ENCODE peak calls at places on chromosomes 1 and 21, in eight cellular contexts. One of them, this sample, is unnamed.
A peak's percentile ranks its signal among the peaks of the same experiment; 100 is the strongest.

GRCh38 chr21:46111857-46112730 is 14.2 kb downstream of the COL6A2 start:
- DNase-seq in kidney epithelial cell: no peak
- DNase-seq in spleen: peak; percentile 61
- DNase-seq in AG09319: no peak
- DNase-seq in A549: no peak
- DNase-seq in RWPE1: no peak
- DNase-seq in HCT116: no peak
- DNase-seq in GM10248: no peak
- DNase-seq in this sample: no peak

GRCh38 chr1:182740120-182740519 is 49.5 kb upstream of the NPL start:
- DNase-seq in AG09319: no peak
- DNase-seq in kidney epithelial cell: no peak
- DNase-seq in spleen: no peak
- DNase-seq in A549: no peak
- DNase-seq in RWPE1: no peak
- DNase-seq in HCT116: no peak
- DNase-seq in GM10248: no peak
- DNase-seq in this sample: no peak

GRCh38 chr21:33339135-33339534 is 14.4 kb downstream of the IFNAR1 start:
- DNase-seq in A549: no peak
- DNase-seq in spleen: no peak
- DNase-seq in RWPE1: no peak
- DNase-seq in HCT116: no peak
- DNase-seq in kidney epithelial cell: no peak
- DNase-seq in GM10248: no peak
- DNase-seq in AG09319: no peak
- DNase-seq in this sample: no peak

GRCh38 chr1:110783292-110783918 is 89.5 kb upstream of the CD53 start:
- DNase-seq in AG09319: peak; percentile 14
- DNase-seq in HCT116: peak; percentile 48
- DNase-seq in GM10248: peak; percentile 72
- DNase-seq in RWPE1: peak; percentile 64
- DNase-seq in kidney epithelial cell: peak; percentile 1
- DNase-seq in A549: peak; percentile 50
- DNase-seq in spleen: no peak
- DNase-seq in this sample: peak; percentile 2

GRCh38 chr1:28776341-28776740 is 35.6 kb upstream of the OPRD1 start:
- DNase-seq in A549: no peak
- DNase-seq in spleen: peak; percentile 29
- DNase-seq in kidney epithelial cell: no peak
- DNase-seq in RWPE1: no peak
- DNase-seq in AG09319: no peak
- DNase-seq in GM10248: no peak
- DNase-seq in HCT116: no peak
- DNase-seq in this sample: no peak

GRCh38 chr1:32241011-32241763 is 5.8 kb upstream of the FAM167B start:
- DNase-seq in GM10248: peak; percentile 71
- DNase-seq in HCT116: no peak
- DNase-seq in kidney epithelial cell: no peak
- DNase-seq in A549: peak; percentile 54
- DNase-seq in RWPE1: no peak
- DNase-seq in spleen: peak; percentile 85
- DNase-seq in AG09319: no peak
- DNase-seq in this sample: no peak

GRCh38 chr1:178341218-178341956 is 155.4 kb downstream of the CLEC20A start:
- DNase-seq in HCT116: peak; percentile 68
- DNase-seq in A549: peak; percentile 48
- DNase-seq in AG09319: peak; percentile 72
- DNase-seq in RWPE1: peak; percentile 86
- DNase-seq in spleen: no peak
- DNase-seq in GM10248: no peak
- DNase-seq in kidney epithelial cell: peak; percentile 67
- DNase-seq in this sample: peak; percentile 74

GRCh38 chr1:15692121-15692682 is 8.1 kb downstream of the PLEKHM2 start:
- DNase-seq in HCT116: no peak
- DNase-seq in GM10248: no peak
- DNase-seq in spleen: no peak
- DNase-seq in A549: no peak
- DNase-seq in kidney epithelial cell: no peak
- DNase-seq in AG09319: no peak
- DNase-seq in RWPE1: no peak
- DNase-seq in this sample: no peak

GRCh38 chr1:2921970-2922686 is 99.1 kb upstream of the ACTRT2 start:
- DNase-seq in RWPE1: no peak
- DNase-seq in GM10248: no peak
- DNase-seq in spleen: no peak
- DNase-seq in A549: peak; percentile 7
- DNase-seq in HCT116: peak; percentile 4
- DNase-seq in kidney epithelial cell: no peak
- DNase-seq in AG09319: no peak
- DNase-seq in this sample: no peak

GRCh38 chr1:36080236-36080635 is 3.7 kb upstream of the TEKT2 start:
- DNase-seq in RWPE1: no peak
- DNase-seq in A549: no peak
- DNase-seq in GM10248: no peak
- DNase-seq in AG09319: no peak
- DNase-seq in spleen: no peak
- DNase-seq in HCT116: no peak
- DNase-seq in kidney epithelial cell: no peak
- DNase-seq in this sample: no peak

GRCh38 chr1:115495603-115496002 is 146.2 kb upstream of the VANGL1 start:
- DNase-seq in RWPE1: peak; percentile 69
- DNase-seq in kidney epithelial cell: no peak
- DNase-seq in A549: no peak
- DNase-seq in spleen: no peak
- DNase-seq in GM10248: no peak
- DNase-seq in AG09319: peak; percentile 36
- DNase-seq in HCT116: no peak
- DNase-seq in this sample: peak; percentile 10

GRCh38 chr1:92408825-92409224 is 77.9 kb downstream of the GFI1 start:
- DNase-seq in AG09319: no peak
- DNase-seq in GM10248: no peak
- DNase-seq in kidney epithelial cell: no peak
- DNase-seq in A549: no peak
- DNase-seq in RWPE1: no peak
- DNase-seq in HCT116: no peak
- DNase-seq in spleen: no peak
- DNase-seq in this sample: peak; percentile 54

GRCh38 chr1:35298464-35298863 is 30.0 kb downstream of the ZMYM4 start:
- DNase-seq in GM10248: peak; percentile 50
- DNase-seq in A549: peak; percentile 28
- DNase-seq in AG09319: no peak
- DNase-seq in RWPE1: peak; percentile 19
- DNase-seq in spleen: no peak
- DNase-seq in kidney epithelial cell: no peak
- DNase-seq in HCT116: no peak
- DNase-seq in this sample: no peak

GRCh38 chr1:81571946-81572345 is 228.8 kb upstream of the ADGRL2 start:
- DNase-seq in A549: no peak
- DNase-seq in HCT116: no peak
- DNase-seq in spleen: no peak
- DNase-seq in AG09319: no peak
- DNase-seq in RWPE1: no peak
- DNase-seq in GM10248: no peak
- DNase-seq in kidney epithelial cell: no peak
- DNase-seq in this sample: no peak

GRCh38 chr1:204376919-204377799 is 17.4 kb upstream of the PLEKHA6 start:
- DNase-seq in AG09319: no peak
- DNase-seq in HCT116: peak; percentile 33
- DNase-seq in GM10248: no peak
- DNase-seq in spleen: no peak
- DNase-seq in A549: peak; percentile 92
- DNase-seq in RWPE1: no peak
- DNase-seq in kidney epithelial cell: no peak
- DNase-seq in this sample: no peak

GRCh38 chr1:156706647-156707008 is 1.2 kb upstream of the CRABP2 start:
- DNase-seq in AG09319: peak; percentile 83
- DNase-seq in kidney epithelial cell: no peak
- DNase-seq in GM10248: no peak
- DNase-seq in A549: no peak
- DNase-seq in HCT116: no peak
- DNase-seq in spleen: peak; percentile 76
- DNase-seq in RWPE1: no peak
- DNase-seq in this sample: no peak

GRCh38 chr1:63798284-63798683 is 24.5 kb downstream of the ROR1 start:
- DNase-seq in kidney epithelial cell: no peak
- DNase-seq in A549: no peak
- DNase-seq in GM10248: no peak
- DNase-seq in spleen: no peak
- DNase-seq in AG09319: no peak
- DNase-seq in RWPE1: no peak
- DNase-seq in HCT116: no peak
- DNase-seq in this sample: no peak

GRCh38 chr1:118555638-118556037 is 370.6 kb upstream of the SPAG17 start:
- DNase-seq in GM10248: no peak
- DNase-seq in HCT116: no peak
- DNase-seq in kidney epithelial cell: no peak
- DNase-seq in AG09319: no peak
- DNase-seq in A549: no peak
- DNase-seq in RWPE1: no peak
- DNase-seq in spleen: no peak
- DNase-seq in this sample: no peak

GRCh38 chr1:247156787-247157232 is 15.0 kb downstream of the ZNF124 start:
- DNase-seq in RWPE1: no peak
- DNase-seq in A549: peak; percentile 38
- DNase-seq in spleen: no peak
- DNase-seq in AG09319: no peak
- DNase-seq in HCT116: no peak
- DNase-seq in GM10248: no peak
- DNase-seq in kidney epithelial cell: no peak
- DNase-seq in this sample: no peak

GRCh38 chr1:166870584-166870983 is 5.5 kb downstream of the TADA1 start:
- DNase-seq in GM10248: no peak
- DNase-seq in RWPE1: no peak
- DNase-seq in AG09319: no peak
- DNase-seq in HCT116: no peak
- DNase-seq in A549: no peak
- DNase-seq in spleen: no peak
- DNase-seq in kidney epithelial cell: no peak
- DNase-seq in this sample: no peak

GRCh38 chr1:166874464-166874863 is 1.6 kb downstream of the TADA1 start:
- DNase-seq in spleen: no peak
- DNase-seq in RWPE1: no peak
- DNase-seq in kidney epithelial cell: no peak
- DNase-seq in AG09319: no peak
- DNase-seq in GM10248: no peak
- DNase-seq in HCT116: no peak
- DNase-seq in A549: no peak
- DNase-seq in this sample: no peak

GRCh38 chr1:166875302-166875733 is 746 bp downstream of the TADA1 start:
- DNase-seq in spleen: no peak
- DNase-seq in kidney epithelial cell: no peak
- DNase-seq in GM10248: no peak
- DNase-seq in A549: no peak
- DNase-seq in HCT116: no peak
- DNase-seq in AG09319: no peak
- DNase-seq in RWPE1: no peak
- DNase-seq in this sample: no peak

GRCh38 chr1:166876540-166876838 is 425 bp upstream of the TADA1 start:
- DNase-seq in kidney epithelial cell: no peak
- DNase-seq in AG09319: no peak
- DNase-seq in GM10248: no peak
- DNase-seq in HCT116: no peak
- DNase-seq in spleen: no peak
- DNase-seq in RWPE1: no peak
- DNase-seq in A549: no peak
- DNase-seq in this sample: no peak

GRCh38 chr1:166875734-166876539 is at the start of gene TADA1:
- DNase-seq in RWPE1: peak; percentile 94
- DNase-seq in A549: peak; percentile 99
- DNase-seq in spleen: peak; percentile 99
- DNase-seq in GM10248: peak; percentile 96
- DNase-seq in AG09319: peak; percentile 93
- DNase-seq in kidney epithelial cell: peak; percentile 95
- DNase-seq in HCT116: peak; percentile 96
- DNase-seq in this sample: peak; percentile 92
- TF ChIP-seq CTCF in RWPE1: no peak
- TF ChIP-seq CTCF in A549: no peak
- TF ChIP-seq CTCF in spleen: peak; percentile 62
- TF ChIP-seq CTCF in GM10248: peak; percentile 13
- TF ChIP-seq CTCF in AG09319: peak; percentile 3
- TF ChIP-seq CTCF in kidney epithelial cell: no peak
- TF ChIP-seq CTCF in HCT116: no peak
- TF ChIP-seq CTCF in this sample: no peak

GRCh38 chr1:51063121-51063520 is 38.9 kb upstream of the C1orf185 start:
- DNase-seq in kidney epithelial cell: peak; percentile 94
- DNase-seq in AG09319: peak; percentile 44
- DNase-seq in GM10248: no peak
- DNase-seq in RWPE1: peak; percentile 55
- DNase-seq in A549: peak; percentile 67
- DNase-seq in HCT116: peak; percentile 44
- DNase-seq in spleen: no peak
- DNase-seq in this sample: peak; percentile 87

GRCh38 chr1:51061231-51061943 is 40.6 kb upstream of the C1orf185 start:
- DNase-seq in HCT116: no peak
- DNase-seq in AG09319: no peak
- DNase-seq in RWPE1: no peak
- DNase-seq in A549: no peak
- DNase-seq in GM10248: no peak
- DNase-seq in kidney epithelial cell: no peak
- DNase-seq in spleen: no peak
- DNase-seq in this sample: no peak

DNA sequence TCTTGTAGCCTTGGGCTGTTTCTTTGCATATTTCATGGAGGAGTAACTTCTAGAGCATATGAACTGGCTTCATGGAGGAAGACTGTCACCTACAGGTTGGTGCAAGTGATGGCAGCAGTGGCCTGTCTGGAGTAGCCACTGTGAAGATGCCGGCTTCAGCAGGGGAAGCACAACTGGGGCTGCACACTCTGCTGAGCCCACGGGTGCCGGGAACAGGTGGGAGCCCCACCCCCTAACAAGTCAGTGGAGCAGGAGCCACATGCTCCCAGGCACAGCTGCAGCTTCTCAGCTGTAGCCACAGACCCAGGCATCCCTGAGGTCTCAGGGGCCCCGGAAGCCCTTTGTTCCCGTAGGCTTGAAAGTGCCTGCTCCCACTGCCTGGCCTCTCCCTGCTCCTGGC is 43.2 kb upstream of the C1orf185 start:
- DNase-seq in GM10248: peak; percentile 24
- DNase-seq in kidney epithelial cell: no peak
- DNase-seq in spleen: no peak
- DNase-seq in HCT116: no peak
- DNase-seq in AG09319: peak; percentile 7
- DNase-seq in RWPE1: no peak
- DNase-seq in A549: peak; percentile 27
- DNase-seq in this sample: no peak
- TF ChIP-seq CTCF in GM10248: peak; percentile 41
- TF ChIP-seq CTCF in kidney epithelial cell: peak; percentile 15
- TF ChIP-seq CTCF in spleen: no peak
- TF ChIP-seq CTCF in HCT116: peak; percentile 36
- TF ChIP-seq CTCF in AG09319: peak; percentile 52
- TF ChIP-seq CTCF in RWPE1: no peak
- TF ChIP-seq CTCF in A549: no peak
- TF ChIP-seq CTCF in this sample: peak; percentile 31

GRCh38 chr1:169025412-169025811 is 81.1 kb upstream of the ATP1B1 start:
- DNase-seq in RWPE1: no peak
- DNase-seq in AG09319: no peak
- DNase-seq in kidney epithelial cell: no peak
- DNase-seq in HCT116: no peak
- DNase-seq in GM10248: no peak
- DNase-seq in spleen: no peak
- DNase-seq in A549: no peak
- DNase-seq in this sample: no peak
- TF ChIP-seq CTCF in RWPE1: no peak
- TF ChIP-seq CTCF in AG09319: no peak
- TF ChIP-seq CTCF in kidney epithelial cell: no peak
- TF ChIP-seq CTCF in HCT116: no peak
- TF ChIP-seq CTCF in GM10248: no peak
- TF ChIP-seq CTCF in spleen: no peak
- TF ChIP-seq CTCF in A549: no peak
- TF ChIP-seq CTCF in this sample: no peak

GRCh38 chr1:155309423-155310021 is 856 bp downstream of the FDPS start:
- DNase-seq in HCT116: no peak
- DNase-seq in RWPE1: no peak
- DNase-seq in A549: peak; percentile 33
- DNase-seq in GM10248: no peak
- DNase-seq in spleen: peak; percentile 83
- DNase-seq in kidney epithelial cell: no peak
- DNase-seq in AG09319: no peak
- DNase-seq in this sample: no peak
- TF ChIP-seq CTCF in HCT116: no peak
- TF ChIP-seq CTCF in RWPE1: no peak
- TF ChIP-seq CTCF in A549: no peak
- TF ChIP-seq CTCF in GM10248: no peak
- TF ChIP-seq CTCF in spleen: no peak
- TF ChIP-seq CTCF in kidney epithelial cell: no peak
- TF ChIP-seq CTCF in AG09319: no peak
- TF ChIP-seq CTCF in this sample: no peak